ENCODE peak calls at places on chromosomes 5 and 9, in four cellular contexts. A, L, R and T are unnamed samples.

GRCh38 chr5:141623621-141624020 is 4.8 kb upstream of the DIAPH1 start:
- DNase-seq in A (no peak), L (no peak), R (no peak), T (no peak)

GRCh38 chr9:129263836-129264235 is 85.8 kb upstream of the IER5L start:
- DNase-seq in A (no peak), L (no peak), R (no peak), T (no peak)

GRCh38 chr5:41851116-41851515 is 19.1 kb downstream of the OXCT1 start:
- DNase-seq in A (no peak), L (no peak), R (no peak), T (no peak)

GRCh38 chr9:96495341-96495740 is 45.4 kb downstream of the HABP4 start:
- DNase-seq in A (peak), L (peak), R (peak), T (no peak)

GRCh38 chr9:111399772-111400563 is 69.9 kb upstream of the OR2K2 start:
- DNase-seq in A (no peak), L (peak), R (peak), T (no peak)

GRCh38 chr5:73902327-73903051 is 276.5 kb downstream of the ARHGEF28 start:
- DNase-seq in A (peak), L (peak), R (peak), T (no peak)

GRCh38 chr5:19859020-19859419 is 129.0 kb downstream of the CDH18 start:
- DNase-seq in A (no peak), L (no peak), R (no peak), T (no peak)

GRCh38 chr5:168796840-168797548 is 217.8 kb upstream of the PANK3 start:
- DNase-seq in A (no peak), L (no peak), R (no peak), T (no peak)

GRCh38 chr5:104859437-104859836 is 1296.8 kb upstream of the NUDT12 start:
- DNase-seq in A (no peak), L (no peak), R (peak), T (no peak)

GRCh38 chr5:142376001-142376400 is 51.2 kb upstream of the SPRY4 start:
- DNase-seq in A (no peak), L (no peak), R (no peak), T (no peak)

GRCh38 chr5:126354012-126354856 is 69.0 kb upstream of the GRAMD2B start:
- DNase-seq in A (peak), L (peak), R (peak), T (no peak)

GRCh38 chr5:168931638-168932345 is 352.6 kb upstream of the PANK3 start:
- DNase-seq in A (no peak), L (no peak), R (peak), T (no peak)

GRCh38 chr9:69325409-69326212 is 596 bp downstream of the ENTREP1 start:
- DNase-seq in A (no peak), L (no peak), R (no peak), T (no peak)

GRCh38 chr9:456365-456764 is 241.7 kb downstream of the DOCK8 start:
- DNase-seq in A (no peak), L (no peak), R (no peak), T (no peak)

GRCh38 chr5:160083501-160083900 is 35.7 kb downstream of the PWWP2A start:
- DNase-seq in A (no peak), L (no peak), R (peak), T (no peak)

GRCh38 chr9:34047864-34048729 is 590 bp downstream of the UBAP2 start:
- DNase-seq in A (no peak), L (no peak), R (peak), T (peak)

GRCh38 chr5:89277791-89278190 is 394.8 kb upstream of the MEF2C start:
- DNase-seq in A (no peak), L (peak), R (peak), T (no peak)

GRCh38 chr9:26054600-26055516 is 376.6 kb upstream of the TUSC1 start:
- DNase-seq in A (no peak), L (no peak), R (peak), T (no peak)

GRCh38 chr5:177128551-177128976 is 5.0 kb upstream of the NSD1 start:
- DNase-seq in A (no peak), L (no peak), R (no peak), T (no peak)

GRCh38 chr9:93205045-93205768 is 21.3 kb downstream of the WNK2 start:
- DNase-seq in A (no peak), L (no peak), R (no peak), T (no peak)

GRCh38 chr5:149641000-149641576 is 59.8 kb downstream of the ARHGEF37 start:
- DNase-seq in A (no peak), L (peak), R (no peak), T (no peak)

GRCh38 chr9:19470567-19470966 is 61.8 kb downstream of the ACER2 start:
- DNase-seq in A (no peak), L (no peak), R (no peak), T (no peak)

GRCh38 chr5:98503582-98503981 is 269.9 kb upstream of the RGMB start:
- DNase-seq in A (no peak), L (no peak), R (no peak), T (no peak)

GRCh38 chr5:166880456-166880855 is 1411.0 kb upstream of the WWC1 start:
- DNase-seq in A (no peak), L (no peak), R (no peak), T (no peak)

GRCh38 chr9:76926324-76926731 is 20.4 kb upstream of the PRUNE2 start:
- DNase-seq in A (peak), L (peak), R (peak), T (no peak)

GRCh38 chr5:169190860-169191259 is 110.1 kb downstream of the SLIT3 start:
- DNase-seq in A (no peak), L (no peak), R (peak), T (no peak)

GRCh38 chr5:155471027-155471426 is 457.5 kb downstream of the KIF4B start:
- DNase-seq in A (no peak), L (no peak), R (no peak), T (no peak)

GRCh38 chr9:109001275-109001676 is 12.0 kb downstream of the CTNNAL1 start:
- DNase-seq in A (no peak), L (peak), R (peak), T (no peak)

GRCh38 chr5:59173568-59173967 is 590.7 kb downstream of the RAB3C start:
- DNase-seq in A (no peak), L (peak), R (no peak), T (no peak)

GRCh38 chr9:5868235-5868634 is 22.5 kb upstream of the MLANA start:
- DNase-seq in A (no peak), L (no peak), R (no peak), T (no peak)

GRCh38 chr5:172910828-172911627 is 48.2 kb upstream of the RPL26L1 start:
- DNase-seq in A (no peak), L (peak), R (peak), T (no peak)
- TF ChIP-seq CTCF in A (peak), L (peak), R (peak), T (peak)

DNA sequence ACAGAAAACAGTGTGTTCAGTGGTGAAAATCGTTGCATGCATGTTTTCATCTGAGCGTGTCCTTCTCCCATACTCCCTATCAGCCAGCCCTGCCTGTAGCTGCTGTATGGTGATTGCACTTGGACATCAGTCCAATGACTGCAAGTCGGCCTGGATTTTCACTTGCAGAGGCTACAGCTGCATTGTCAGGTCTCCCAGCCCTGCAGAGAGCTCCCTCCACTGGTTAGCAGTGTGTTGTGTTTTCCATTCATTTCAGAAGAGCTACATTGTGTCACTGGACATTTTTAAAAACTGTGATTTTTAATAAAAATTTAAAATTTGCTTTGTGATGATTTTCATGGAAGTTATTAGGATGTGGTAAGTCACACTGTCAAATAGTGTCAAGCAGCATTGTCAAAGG is 96.6 kb downstream of the SYK start:
- DNase-seq in A (no peak), L (peak), R (no peak), T (no peak)
- TF ChIP-seq CTCF in A (peak), L (peak), R (no peak), T (peak)

GRCh38 chr9:124766815-124767554 is 4.1 kb downstream of the NR6A1 start:
- DNase-seq in A (no peak), L (no peak), R (no peak), T (no peak)
- TF ChIP-seq CTCF in A (peak), L (no peak), R (peak), T (peak)

GRCh38 chr9:135716045-135716444 is 14.1 kb downstream of the KCNT1 start:
- DNase-seq in A (no peak), L (no peak), R (no peak), T (no peak)
- TF ChIP-seq CTCF in A (no peak), L (no peak), R (no peak), T (no peak)

DNA sequence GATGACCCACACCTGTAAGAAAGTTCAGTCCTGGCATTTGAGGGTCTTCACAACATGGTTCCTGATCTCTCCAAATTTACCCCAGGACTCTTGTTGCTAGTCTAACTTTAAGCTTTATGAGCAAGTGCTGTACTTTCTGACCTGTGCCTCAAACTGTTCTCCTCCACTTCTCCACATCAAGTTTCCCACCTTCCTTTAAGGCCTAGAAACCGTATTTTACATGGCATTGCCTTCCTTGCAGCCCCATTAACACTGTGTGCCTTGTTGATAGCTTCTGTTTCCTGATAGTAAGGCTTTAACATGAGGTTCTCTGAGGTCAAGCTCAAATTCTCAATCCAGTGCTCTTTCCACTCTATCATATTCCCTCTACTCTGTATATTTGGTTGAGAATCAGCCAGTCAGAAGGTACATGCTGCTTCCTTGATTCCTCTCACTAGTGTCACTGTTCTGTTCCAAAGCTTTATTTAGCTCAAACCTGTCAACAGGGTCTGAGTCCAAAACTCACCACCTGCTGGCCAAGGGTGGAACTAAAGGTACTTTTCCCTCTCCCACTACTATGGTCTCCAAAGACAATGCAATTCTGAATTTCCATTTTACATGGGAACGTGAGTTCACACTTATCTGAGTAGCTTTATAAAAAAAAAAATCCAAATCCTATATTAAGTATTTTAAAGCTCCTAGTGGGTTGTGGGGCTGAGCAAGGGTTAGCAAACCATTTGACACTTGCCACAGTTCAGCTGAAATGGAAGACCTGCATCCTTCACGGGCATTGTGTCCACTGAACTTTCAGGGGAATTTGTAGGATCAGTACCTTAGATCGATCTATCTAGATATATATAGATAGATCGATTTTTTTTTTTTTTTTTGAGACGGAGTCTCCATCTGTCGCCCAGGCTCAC is 21.1 kb downstream of the VCP start:
- DNase-seq in A (no peak), L (peak), R (peak), T (no peak)
- TF ChIP-seq CTCF in A (peak), L (peak), R (peak), T (peak)

GRCh38 chr5:42894057-42894456 is 82.4 kb upstream of the SELENOP start:
- DNase-seq in A (no peak), L (no peak), R (no peak), T (no peak)
- TF ChIP-seq CTCF in A (peak), L (peak), R (no peak), T (no peak)

GRCh38 chr9:116166713-116167112 is 13.1 kb downstream of the PAPPA start:
- DNase-seq in A (no peak), L (no peak), R (no peak), T (no peak)
- TF ChIP-seq CTCF in A (no peak), L (peak), R (peak), T (peak)